ENCODE peak calls at places on chromosome 20, in six cellular contexts. One of them, this sample, is unnamed.

GRCh38 chr20:24808616-24809015 is 140.5 kb upstream of the CST7 start:
- DNase-seq in IMR-90: no peak
- DNase-seq in cardiac fibroblast: no peak
- DNase-seq in GM13976: no peak
- DNase-seq in endodermal cell: no peak
- DNase-seq in CD8-positive, alpha-beta T cell: no peak
- DNase-seq in this sample: no peak

GRCh38 chr20:50425076-50425475 is 85.1 kb upstream of the PTPN1 start:
- DNase-seq in IMR-90: no peak
- DNase-seq in GM13976: no peak
- DNase-seq in cardiac fibroblast: no peak
- DNase-seq in CD8-positive, alpha-beta T cell: no peak
- DNase-seq in endodermal cell: peak; percentile 62
- DNase-seq in this sample: no peak

GRCh38 chr20:6034134-6034969 is 19.5 kb downstream of the LRRN4 start:
- DNase-seq in cardiac fibroblast: peak; percentile 15
- DNase-seq in GM13976: no peak
- DNase-seq in CD8-positive, alpha-beta T cell: no peak
- DNase-seq in IMR-90: no peak
- DNase-seq in endodermal cell: no peak
- DNase-seq in this sample: no peak

GRCh38 chr20:63969851-63970713 is at the start of gene ZNF512B:
- DNase-seq in cardiac fibroblast: peak; percentile 44
- DNase-seq in GM13976: peak; percentile 91
- DNase-seq in endodermal cell: peak; percentile 83
- DNase-seq in CD8-positive, alpha-beta T cell: no peak
- DNase-seq in IMR-90: peak; percentile 50
- DNase-seq in this sample: peak; percentile 91

GRCh38 chr20:34096699-34097420 is 15.2 kb downstream of the EIF2S2 start:
- DNase-seq in cardiac fibroblast: no peak
- DNase-seq in GM13976: no peak
- DNase-seq in CD8-positive, alpha-beta T cell: no peak
- DNase-seq in IMR-90: peak; percentile 86
- DNase-seq in endodermal cell: no peak
- DNase-seq in this sample: no peak

GRCh38 chr20:13041574-13042457 is 33.0 kb downstream of the SPTLC3 start:
- DNase-seq in CD8-positive, alpha-beta T cell: no peak
- DNase-seq in cardiac fibroblast: peak; percentile 62
- DNase-seq in IMR-90: peak; percentile 35
- DNase-seq in GM13976: no peak
- DNase-seq in endodermal cell: no peak
- DNase-seq in this sample: no peak

GRCh38 chr20:38146628-38147027 is 18.4 kb downstream of the TGM2 start:
- DNase-seq in CD8-positive, alpha-beta T cell: no peak
- DNase-seq in endodermal cell: no peak
- DNase-seq in GM13976: no peak
- DNase-seq in cardiac fibroblast: no peak
- DNase-seq in IMR-90: no peak
- DNase-seq in this sample: peak; percentile 83

GRCh38 chr20:38554986-38555385 is 26.0 kb upstream of the ADIG start:
- DNase-seq in endodermal cell: no peak
- DNase-seq in IMR-90: no peak
- DNase-seq in cardiac fibroblast: no peak
- DNase-seq in CD8-positive, alpha-beta T cell: no peak
- DNase-seq in GM13976: no peak
- DNase-seq in this sample: no peak

GRCh38 chr20:32396656-32397160 is 38.6 kb downstream of the ASXL1 start:
- DNase-seq in GM13976: no peak
- DNase-seq in CD8-positive, alpha-beta T cell: no peak
- DNase-seq in cardiac fibroblast: peak; percentile 11
- DNase-seq in IMR-90: peak; percentile 42
- DNase-seq in endodermal cell: no peak
- DNase-seq in this sample: no peak

GRCh38 chr20:15515706-15516105 is 1057.5 kb downstream of the KIF16B start:
- DNase-seq in cardiac fibroblast: no peak
- DNase-seq in IMR-90: no peak
- DNase-seq in endodermal cell: no peak
- DNase-seq in CD8-positive, alpha-beta T cell: no peak
- DNase-seq in GM13976: no peak
- DNase-seq in this sample: no peak

GRCh38 chr20:64041781-64042771 is 6.1 kb downstream of the C20orf204 start:
- DNase-seq in cardiac fibroblast: no peak
- DNase-seq in GM13976: peak; percentile 64
- DNase-seq in CD8-positive, alpha-beta T cell: peak; percentile 62
- DNase-seq in IMR-90: no peak
- DNase-seq in endodermal cell: no peak
- DNase-seq in this sample: no peak

GRCh38 chr20:25196701-25197120 is 1.2 kb downstream of the ENTPD6 start:
- DNase-seq in CD8-positive, alpha-beta T cell: no peak
- DNase-seq in endodermal cell: peak; percentile 70
- DNase-seq in GM13976: peak; percentile 10
- DNase-seq in cardiac fibroblast: no peak
- DNase-seq in IMR-90: no peak
- DNase-seq in this sample: no peak

GRCh38 chr20:18943542-18943941 is 130.0 kb downstream of the SCP2D1 start:
- DNase-seq in cardiac fibroblast: no peak
- DNase-seq in IMR-90: no peak
- DNase-seq in endodermal cell: no peak
- DNase-seq in CD8-positive, alpha-beta T cell: no peak
- DNase-seq in GM13976: no peak
- DNase-seq in this sample: no peak

GRCh38 chr20:31923388-31924271 is 28.2 kb downstream of the PDRG1 start:
- DNase-seq in CD8-positive, alpha-beta T cell: no peak
- DNase-seq in IMR-90: no peak
- DNase-seq in cardiac fibroblast: no peak
- DNase-seq in GM13976: peak; percentile 79
- DNase-seq in endodermal cell: no peak
- DNase-seq in this sample: peak; percentile 76

GRCh38 chr20:31719644-31720485 is 2.8 kb downstream of the BCL2L1 start:
- DNase-seq in GM13976: no peak
- DNase-seq in endodermal cell: peak; percentile 64
- DNase-seq in cardiac fibroblast: peak; percentile 68
- DNase-seq in CD8-positive, alpha-beta T cell: no peak
- DNase-seq in IMR-90: no peak
- DNase-seq in this sample: peak; percentile 88

GRCh38 chr20:59265298-59265697 is 35.1 kb upstream of the EDN3 start:
- DNase-seq in endodermal cell: no peak
- DNase-seq in GM13976: no peak
- DNase-seq in cardiac fibroblast: no peak
- DNase-seq in IMR-90: no peak
- DNase-seq in CD8-positive, alpha-beta T cell: no peak
- DNase-seq in this sample: no peak

GRCh38 chr20:9474835-9475413 is 39.5 kb upstream of the LAMP5 start:
- DNase-seq in GM13976: no peak
- DNase-seq in IMR-90: peak; percentile 53
- DNase-seq in endodermal cell: no peak
- DNase-seq in CD8-positive, alpha-beta T cell: no peak
- DNase-seq in cardiac fibroblast: peak; percentile 14
- DNase-seq in this sample: no peak

GRCh38 chr20:41367393-41367695 is 726 bp upstream of the EMILIN3 start:
- DNase-seq in endodermal cell: no peak
- DNase-seq in CD8-positive, alpha-beta T cell: no peak
- DNase-seq in GM13976: no peak
- DNase-seq in IMR-90: no peak
- DNase-seq in cardiac fibroblast: no peak
- DNase-seq in this sample: peak; percentile 74

GRCh38 chr20:50289581-50289980 is 99.0 kb downstream of the CEBPB start:
- DNase-seq in endodermal cell: no peak
- DNase-seq in GM13976: no peak
- DNase-seq in IMR-90: no peak
- DNase-seq in CD8-positive, alpha-beta T cell: no peak
- DNase-seq in cardiac fibroblast: no peak
- DNase-seq in this sample: no peak

GRCh38 chr20:19827818-19828217 is 69.8 kb downstream of the RIN2 start:
- DNase-seq in GM13976: no peak
- DNase-seq in endodermal cell: no peak
- DNase-seq in CD8-positive, alpha-beta T cell: no peak
- DNase-seq in IMR-90: no peak
- DNase-seq in cardiac fibroblast: no peak
- DNase-seq in this sample: no peak

GRCh38 chr20:19976595-19977372 is 40.4 kb upstream of the NAA20 start:
- DNase-seq in IMR-90: peak; percentile 83
- DNase-seq in endodermal cell: peak; percentile 81
- DNase-seq in GM13976: no peak
- DNase-seq in CD8-positive, alpha-beta T cell: no peak
- DNase-seq in cardiac fibroblast: peak; percentile 89
- DNase-seq in this sample: no peak

GRCh38 chr20:32629813-32630212 is 43.9 kb downstream of the C20orf203 start:
- DNase-seq in IMR-90: no peak
- DNase-seq in endodermal cell: no peak
- DNase-seq in GM13976: no peak
- DNase-seq in CD8-positive, alpha-beta T cell: no peak
- DNase-seq in cardiac fibroblast: no peak
- DNase-seq in this sample: no peak

GRCh38 chr20:37366749-37367148 is 20.8 kb downstream of the SRC start:
- DNase-seq in cardiac fibroblast: no peak
- DNase-seq in IMR-90: no peak
- DNase-seq in CD8-positive, alpha-beta T cell: no peak
- DNase-seq in endodermal cell: no peak
- DNase-seq in GM13976: no peak
- DNase-seq in this sample: no peak

GRCh38 chr20:50120935-50121693 is 8.2 kb upstream of the UBE2V1 start:
- DNase-seq in cardiac fibroblast: peak; percentile 68
- DNase-seq in endodermal cell: peak; percentile 88
- DNase-seq in CD8-positive, alpha-beta T cell: peak; percentile 77
- DNase-seq in IMR-90: peak; percentile 65
- DNase-seq in GM13976: no peak
- DNase-seq in this sample: peak; percentile 91

GRCh38 chr20:52219441-52219840 is 27.9 kb upstream of the ZFP64 start:
- DNase-seq in endodermal cell: peak; percentile 47
- DNase-seq in cardiac fibroblast: no peak
- DNase-seq in GM13976: peak; percentile 28
- DNase-seq in CD8-positive, alpha-beta T cell: no peak
- DNase-seq in IMR-90: peak; percentile 2
- DNase-seq in this sample: no peak

GRCh38 chr20:50404419-50405234 is 105.6 kb upstream of the PTPN1 start:
- DNase-seq in CD8-positive, alpha-beta T cell: no peak
- DNase-seq in IMR-90: no peak
- DNase-seq in cardiac fibroblast: no peak
- DNase-seq in endodermal cell: no peak
- DNase-seq in GM13976: no peak
- DNase-seq in this sample: no peak

GRCh38 chr20:53910312-53911002 is 159.9 kb downstream of the BCAS1 start:
- DNase-seq in IMR-90: no peak
- DNase-seq in GM13976: no peak
- DNase-seq in CD8-positive, alpha-beta T cell: no peak
- DNase-seq in endodermal cell: no peak
- DNase-seq in cardiac fibroblast: no peak
- DNase-seq in this sample: peak; percentile 64

GRCh38 chr20:21521596-21522478 is 8.0 kb upstream of the NKX2-2 start:
- DNase-seq in IMR-90: no peak
- DNase-seq in endodermal cell: peak; percentile 78
- DNase-seq in GM13976: peak; percentile 15
- DNase-seq in CD8-positive, alpha-beta T cell: no peak
- DNase-seq in cardiac fibroblast: no peak
- DNase-seq in this sample: no peak

GRCh38 chr20:59779656-59780380 is 153.6 kb downstream of the SYCP2 start:
- DNase-seq in CD8-positive, alpha-beta T cell: no peak
- DNase-seq in IMR-90: no peak
- DNase-seq in endodermal cell: no peak
- DNase-seq in cardiac fibroblast: no peak
- DNase-seq in GM13976: peak; percentile 6
- DNase-seq in this sample: peak; percentile 60

GRCh38 chr20:57619053-57619831 is 984 bp downstream of the ZBP1 start:
- DNase-seq in CD8-positive, alpha-beta T cell: peak; percentile 80
- DNase-seq in cardiac fibroblast: no peak
- DNase-seq in endodermal cell: no peak
- DNase-seq in IMR-90: no peak
- DNase-seq in GM13976: peak; percentile 80
- DNase-seq in this sample: peak; percentile 81

GRCh38 chr20:44460795-44461141 is 14.9 kb upstream of the TTPAL start:
- DNase-seq in cardiac fibroblast: peak; percentile 61
- DNase-seq in IMR-90: peak; percentile 23
- DNase-seq in GM13976: peak; percentile 45
- DNase-seq in endodermal cell: no peak
- DNase-seq in CD8-positive, alpha-beta T cell: no peak
- DNase-seq in this sample: no peak
- TF ChIP-seq CTCF in cardiac fibroblast: peak; percentile 52
- TF ChIP-seq CTCF in IMR-90: peak; percentile 57
- TF ChIP-seq CTCF in GM13976: no peak
- TF ChIP-seq CTCF in endodermal cell: peak; percentile 67
- TF ChIP-seq CTCF in CD8-positive, alpha-beta T cell: peak; percentile 41
- TF ChIP-seq CTCF in this sample: peak; percentile 99

GRCh38 chr20:22586645-22587310 is 2.4 kb upstream of the FOXA2 start:
- DNase-seq in cardiac fibroblast: no peak
- DNase-seq in IMR-90: no peak
- DNase-seq in GM13976: peak; percentile 70
- DNase-seq in endodermal cell: peak; percentile 92
- DNase-seq in CD8-positive, alpha-beta T cell: no peak
- DNase-seq in this sample: no peak
- TF ChIP-seq CTCF in cardiac fibroblast: peak; percentile 44
- TF ChIP-seq CTCF in IMR-90: no peak
- TF ChIP-seq CTCF in GM13976: peak; percentile 49
- TF ChIP-seq CTCF in endodermal cell: peak; percentile 99
- TF ChIP-seq CTCF in CD8-positive, alpha-beta T cell: no peak
- TF ChIP-seq CTCF in this sample: peak; percentile 88

GRCh38 chr20:44959896-44960852 is at the start of gene TOMM34:
- DNase-seq in endodermal cell: peak; percentile 98
- DNase-seq in GM13976: peak; percentile 97
- DNase-seq in CD8-positive, alpha-beta T cell: peak; percentile 96
- DNase-seq in IMR-90: peak; percentile 90
- DNase-seq in cardiac fibroblast: peak; percentile 91
- DNase-seq in this sample: peak; percentile 100
- TF ChIP-seq CTCF in endodermal cell: peak; percentile 33
- TF ChIP-seq CTCF in GM13976: no peak
- TF ChIP-seq CTCF in CD8-positive, alpha-beta T cell: no peak
- TF ChIP-seq CTCF in IMR-90: no peak
- TF ChIP-seq CTCF in cardiac fibroblast: no peak
- TF ChIP-seq CTCF in this sample: peak; percentile 38

DNA sequence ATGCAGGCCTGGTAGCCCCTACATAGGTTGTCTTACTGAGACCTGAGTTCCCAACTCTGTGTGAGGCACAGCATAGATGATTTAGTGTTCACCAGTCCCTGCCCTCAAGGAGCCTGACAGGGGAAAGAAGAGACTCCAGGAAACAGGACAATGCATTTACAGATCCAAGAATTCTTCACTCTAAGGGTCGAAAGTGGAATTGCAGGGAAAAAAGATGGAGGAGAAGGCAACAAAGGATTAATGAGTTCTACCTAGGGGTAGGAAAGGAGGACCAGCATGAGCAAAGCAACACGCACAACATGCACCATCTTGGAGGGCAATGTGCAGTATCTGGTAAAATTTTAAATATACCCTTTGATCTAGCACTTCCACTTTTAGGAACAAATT is 5.9 kb downstream of the SPAG4 start:
- DNase-seq in IMR-90: no peak
- DNase-seq in cardiac fibroblast: no peak
- DNase-seq in CD8-positive, alpha-beta T cell: no peak
- DNase-seq in endodermal cell: no peak
- DNase-seq in GM13976: no peak
- DNase-seq in this sample: no peak
- TF ChIP-seq CTCF in IMR-90: no peak
- TF ChIP-seq CTCF in cardiac fibroblast: no peak
- TF ChIP-seq CTCF in CD8-positive, alpha-beta T cell: no peak
- TF ChIP-seq CTCF in endodermal cell: peak; percentile 58
- TF ChIP-seq CTCF in GM13976: no peak
- TF ChIP-seq CTCF in this sample: peak; percentile 33

This sample was measured in RWPE2.